ENCODE peak calls at places on chromosomes 1 and 21, in eight cellular contexts. One of them, this sample, is unnamed.

GRCh38 chr1:173570370-173571030 is 32.4 kb downstream of the SLC9C2 start:
- DNase-seq in fibroblast of the aortic adventitia: no peak
- DNase-seq in activated CD4-positive, alpha-beta T cell treated with anti-CD3 and anti-CD28 coated beads, Interleukin-2, amount 50 U/mL, for 48 hours: peak
- DNase-seq in activated T-cell treated with anti-CD3 and anti-CD28 coated beads for 1 hour: no peak
- DNase-seq in T-helper 2 cell: peak
- DNase-seq in activated naive CD4-positive, alpha-beta T cell treated with Interleukin-2 at 50 U/mL for 16 hours: no peak
- DNase-seq in NCI-H2171 treated with DMSO at 0.1 percent for 48 hours: no peak
- DNase-seq in retina: no peak
- DNase-seq in this sample: no peak

GRCh38 chr1:145995148-145995851 is 1.1 kb downstream of the TXNIP start:
- DNase-seq in fibroblast of the aortic adventitia: no peak
- DNase-seq in activated CD4-positive, alpha-beta T cell treated with anti-CD3 and anti-CD28 coated beads, Interleukin-2, amount 50 U/mL, for 48 hours: no peak
- DNase-seq in activated T-cell treated with anti-CD3 and anti-CD28 coated beads for 1 hour: no peak
- DNase-seq in T-helper 2 cell: peak
- DNase-seq in activated naive CD4-positive, alpha-beta T cell treated with Interleukin-2 at 50 U/mL for 16 hours: no peak
- DNase-seq in NCI-H2171 treated with DMSO at 0.1 percent for 48 hours: no peak
- DNase-seq in retina: no peak
- DNase-seq in this sample: no peak

GRCh38 chr1:230867903-230868735 is at the start of gene C1orf198:
- DNase-seq in fibroblast of the aortic adventitia: no peak
- DNase-seq in activated CD4-positive, alpha-beta T cell treated with anti-CD3 and anti-CD28 coated beads, Interleukin-2, amount 50 U/mL, for 48 hours: peak
- DNase-seq in activated T-cell treated with anti-CD3 and anti-CD28 coated beads for 1 hour: peak
- DNase-seq in T-helper 2 cell: peak
- DNase-seq in activated naive CD4-positive, alpha-beta T cell treated with Interleukin-2 at 50 U/mL for 16 hours: peak
- DNase-seq in NCI-H2171 treated with DMSO at 0.1 percent for 48 hours: peak
- DNase-seq in retina: peak
- DNase-seq in this sample: peak

GRCh38 chr1:58884706-58885661 is 101.1 kb upstream of the JUN start:
- DNase-seq in fibroblast of the aortic adventitia: peak
- DNase-seq in activated CD4-positive, alpha-beta T cell treated with anti-CD3 and anti-CD28 coated beads, Interleukin-2, amount 50 U/mL, for 48 hours: no peak
- DNase-seq in activated T-cell treated with anti-CD3 and anti-CD28 coated beads for 1 hour: no peak
- DNase-seq in T-helper 2 cell: no peak
- DNase-seq in activated naive CD4-positive, alpha-beta T cell treated with Interleukin-2 at 50 U/mL for 16 hours: no peak
- DNase-seq in NCI-H2171 treated with DMSO at 0.1 percent for 48 hours: no peak
- DNase-seq in retina: no peak
- DNase-seq in this sample: peak

GRCh38 chr21:41830764-41831452 is 48.2 kb downstream of the PRDM15 start:
- DNase-seq in fibroblast of the aortic adventitia: no peak
- DNase-seq in activated CD4-positive, alpha-beta T cell treated with anti-CD3 and anti-CD28 coated beads, Interleukin-2, amount 50 U/mL, for 48 hours: no peak
- DNase-seq in activated T-cell treated with anti-CD3 and anti-CD28 coated beads for 1 hour: no peak
- DNase-seq in T-helper 2 cell: no peak
- DNase-seq in activated naive CD4-positive, alpha-beta T cell treated with Interleukin-2 at 50 U/mL for 16 hours: no peak
- DNase-seq in NCI-H2171 treated with DMSO at 0.1 percent for 48 hours: no peak
- DNase-seq in retina: no peak
- DNase-seq in this sample: peak

GRCh38 chr1:94061513-94062443 is 59.2 kb downstream of the ABCA4 start:
- DNase-seq in fibroblast of the aortic adventitia: peak
- DNase-seq in activated CD4-positive, alpha-beta T cell treated with anti-CD3 and anti-CD28 coated beads, Interleukin-2, amount 50 U/mL, for 48 hours: peak
- DNase-seq in activated T-cell treated with anti-CD3 and anti-CD28 coated beads for 1 hour: peak
- DNase-seq in T-helper 2 cell: peak
- DNase-seq in activated naive CD4-positive, alpha-beta T cell treated with Interleukin-2 at 50 U/mL for 16 hours: peak
- DNase-seq in NCI-H2171 treated with DMSO at 0.1 percent for 48 hours: peak
- DNase-seq in retina: peak
- DNase-seq in this sample: peak

GRCh38 chr1:74426208-74426932 is 86.0 kb downstream of the LRRC53 start:
- DNase-seq in fibroblast of the aortic adventitia: peak
- DNase-seq in activated CD4-positive, alpha-beta T cell treated with anti-CD3 and anti-CD28 coated beads, Interleukin-2, amount 50 U/mL, for 48 hours: no peak
- DNase-seq in activated T-cell treated with anti-CD3 and anti-CD28 coated beads for 1 hour: no peak
- DNase-seq in T-helper 2 cell: no peak
- DNase-seq in activated naive CD4-positive, alpha-beta T cell treated with Interleukin-2 at 50 U/mL for 16 hours: no peak
- DNase-seq in NCI-H2171 treated with DMSO at 0.1 percent for 48 hours: peak
- DNase-seq in retina: no peak
- DNase-seq in this sample: no peak

GRCh38 chr1:110039641-110040040 is 5.2 kb downstream of the STRIP1 start:
- DNase-seq in fibroblast of the aortic adventitia: no peak
- DNase-seq in activated CD4-positive, alpha-beta T cell treated with anti-CD3 and anti-CD28 coated beads, Interleukin-2, amount 50 U/mL, for 48 hours: no peak
- DNase-seq in activated T-cell treated with anti-CD3 and anti-CD28 coated beads for 1 hour: no peak
- DNase-seq in T-helper 2 cell: no peak
- DNase-seq in activated naive CD4-positive, alpha-beta T cell treated with Interleukin-2 at 50 U/mL for 16 hours: no peak
- DNase-seq in NCI-H2171 treated with DMSO at 0.1 percent for 48 hours: no peak
- DNase-seq in retina: no peak
- DNase-seq in this sample: peak

GRCh38 chr1:247357781-247358211 is 26.1 kb upstream of the ZNF496 start:
- DNase-seq in fibroblast of the aortic adventitia: peak
- DNase-seq in activated CD4-positive, alpha-beta T cell treated with anti-CD3 and anti-CD28 coated beads, Interleukin-2, amount 50 U/mL, for 48 hours: no peak
- DNase-seq in activated T-cell treated with anti-CD3 and anti-CD28 coated beads for 1 hour: no peak
- DNase-seq in T-helper 2 cell: no peak
- DNase-seq in activated naive CD4-positive, alpha-beta T cell treated with Interleukin-2 at 50 U/mL for 16 hours: no peak
- DNase-seq in NCI-H2171 treated with DMSO at 0.1 percent for 48 hours: no peak
- DNase-seq in retina: no peak
- DNase-seq in this sample: no peak

GRCh38 chr21:20943476-20944085 is 54.6 kb upstream of the NCAM2 start:
- DNase-seq in fibroblast of the aortic adventitia: no peak
- DNase-seq in activated CD4-positive, alpha-beta T cell treated with anti-CD3 and anti-CD28 coated beads, Interleukin-2, amount 50 U/mL, for 48 hours: no peak
- DNase-seq in activated T-cell treated with anti-CD3 and anti-CD28 coated beads for 1 hour: no peak
- DNase-seq in T-helper 2 cell: no peak
- DNase-seq in activated naive CD4-positive, alpha-beta T cell treated with Interleukin-2 at 50 U/mL for 16 hours: no peak
- DNase-seq in NCI-H2171 treated with DMSO at 0.1 percent for 48 hours: no peak
- DNase-seq in retina: peak
- DNase-seq in this sample: no peak

GRCh38 chr1:224911217-224911616 is 18.3 kb upstream of the DNAH14 start:
- DNase-seq in fibroblast of the aortic adventitia: no peak
- DNase-seq in activated CD4-positive, alpha-beta T cell treated with anti-CD3 and anti-CD28 coated beads, Interleukin-2, amount 50 U/mL, for 48 hours: no peak
- DNase-seq in activated T-cell treated with anti-CD3 and anti-CD28 coated beads for 1 hour: no peak
- DNase-seq in T-helper 2 cell: no peak
- DNase-seq in activated naive CD4-positive, alpha-beta T cell treated with Interleukin-2 at 50 U/mL for 16 hours: no peak
- DNase-seq in NCI-H2171 treated with DMSO at 0.1 percent for 48 hours: no peak
- DNase-seq in retina: no peak
- DNase-seq in this sample: no peak

GRCh38 chr21:20999567-21000169 is 1.5 kb downstream of the NCAM2 start:
- DNase-seq in fibroblast of the aortic adventitia: peak
- DNase-seq in activated CD4-positive, alpha-beta T cell treated with anti-CD3 and anti-CD28 coated beads, Interleukin-2, amount 50 U/mL, for 48 hours: peak
- DNase-seq in activated T-cell treated with anti-CD3 and anti-CD28 coated beads for 1 hour: no peak
- DNase-seq in T-helper 2 cell: peak
- DNase-seq in activated naive CD4-positive, alpha-beta T cell treated with Interleukin-2 at 50 U/mL for 16 hours: peak
- DNase-seq in NCI-H2171 treated with DMSO at 0.1 percent for 48 hours: peak
- DNase-seq in retina: peak
- DNase-seq in this sample: no peak

GRCh38 chr1:229710746-229711145 is 84.7 kb downstream of the URB2 start:
- DNase-seq in fibroblast of the aortic adventitia: peak
- DNase-seq in activated CD4-positive, alpha-beta T cell treated with anti-CD3 and anti-CD28 coated beads, Interleukin-2, amount 50 U/mL, for 48 hours: no peak
- DNase-seq in activated T-cell treated with anti-CD3 and anti-CD28 coated beads for 1 hour: no peak
- DNase-seq in T-helper 2 cell: no peak
- DNase-seq in activated naive CD4-positive, alpha-beta T cell treated with Interleukin-2 at 50 U/mL for 16 hours: no peak
- DNase-seq in NCI-H2171 treated with DMSO at 0.1 percent for 48 hours: no peak
- DNase-seq in retina: no peak
- DNase-seq in this sample: no peak

GRCh38 chr1:214623430-214623829 is 20.4 kb downstream of the CENPF start:
- DNase-seq in fibroblast of the aortic adventitia: no peak
- DNase-seq in activated CD4-positive, alpha-beta T cell treated with anti-CD3 and anti-CD28 coated beads, Interleukin-2, amount 50 U/mL, for 48 hours: no peak
- DNase-seq in activated T-cell treated with anti-CD3 and anti-CD28 coated beads for 1 hour: no peak
- DNase-seq in T-helper 2 cell: no peak
- DNase-seq in activated naive CD4-positive, alpha-beta T cell treated with Interleukin-2 at 50 U/mL for 16 hours: no peak
- DNase-seq in NCI-H2171 treated with DMSO at 0.1 percent for 48 hours: no peak
- DNase-seq in retina: no peak
- DNase-seq in this sample: no peak

GRCh38 chr1:26126321-26127084 is 14.9 kb downstream of the PDIK1L start:
- DNase-seq in fibroblast of the aortic adventitia: peak
- DNase-seq in activated CD4-positive, alpha-beta T cell treated with anti-CD3 and anti-CD28 coated beads, Interleukin-2, amount 50 U/mL, for 48 hours: peak
- DNase-seq in activated T-cell treated with anti-CD3 and anti-CD28 coated beads for 1 hour: peak
- DNase-seq in T-helper 2 cell: peak
- DNase-seq in activated naive CD4-positive, alpha-beta T cell treated with Interleukin-2 at 50 U/mL for 16 hours: peak
- DNase-seq in NCI-H2171 treated with DMSO at 0.1 percent for 48 hours: peak
- DNase-seq in retina: no peak
- DNase-seq in this sample: no peak

GRCh38 chr1:205739348-205740160 is 10.4 kb downstream of the NUCKS1 start:
- DNase-seq in fibroblast of the aortic adventitia: peak
- DNase-seq in activated CD4-positive, alpha-beta T cell treated with anti-CD3 and anti-CD28 coated beads, Interleukin-2, amount 50 U/mL, for 48 hours: no peak
- DNase-seq in activated T-cell treated with anti-CD3 and anti-CD28 coated beads for 1 hour: no peak
- DNase-seq in T-helper 2 cell: no peak
- DNase-seq in activated naive CD4-positive, alpha-beta T cell treated with Interleukin-2 at 50 U/mL for 16 hours: no peak
- DNase-seq in NCI-H2171 treated with DMSO at 0.1 percent for 48 hours: no peak
- DNase-seq in retina: no peak
- DNase-seq in this sample: no peak

GRCh38 chr1:2318294-2319278 is 72.8 kb downstream of the MORN1 start:
- DNase-seq in fibroblast of the aortic adventitia: no peak
- DNase-seq in activated CD4-positive, alpha-beta T cell treated with anti-CD3 and anti-CD28 coated beads, Interleukin-2, amount 50 U/mL, for 48 hours: no peak
- DNase-seq in activated T-cell treated with anti-CD3 and anti-CD28 coated beads for 1 hour: no peak
- DNase-seq in T-helper 2 cell: no peak
- DNase-seq in activated naive CD4-positive, alpha-beta T cell treated with Interleukin-2 at 50 U/mL for 16 hours: no peak
- DNase-seq in NCI-H2171 treated with DMSO at 0.1 percent for 48 hours: peak
- DNase-seq in retina: peak
- DNase-seq in this sample: no peak

GRCh38 chr21:28261291-28261690 is 731.4 kb downstream of the LTN1 start:
- DNase-seq in fibroblast of the aortic adventitia: peak
- DNase-seq in activated CD4-positive, alpha-beta T cell treated with anti-CD3 and anti-CD28 coated beads, Interleukin-2, amount 50 U/mL, for 48 hours: no peak
- DNase-seq in activated T-cell treated with anti-CD3 and anti-CD28 coated beads for 1 hour: no peak
- DNase-seq in T-helper 2 cell: no peak
- DNase-seq in activated naive CD4-positive, alpha-beta T cell treated with Interleukin-2 at 50 U/mL for 16 hours: no peak
- DNase-seq in NCI-H2171 treated with DMSO at 0.1 percent for 48 hours: no peak
- DNase-seq in retina: no peak
- DNase-seq in this sample: no peak

GRCh38 chr1:228735871-228736586 is 750 bp downstream of the RHOU start:
- DNase-seq in fibroblast of the aortic adventitia: peak
- DNase-seq in activated CD4-positive, alpha-beta T cell treated with anti-CD3 and anti-CD28 coated beads, Interleukin-2, amount 50 U/mL, for 48 hours: peak
- DNase-seq in activated T-cell treated with anti-CD3 and anti-CD28 coated beads for 1 hour: peak
- DNase-seq in T-helper 2 cell: peak
- DNase-seq in activated naive CD4-positive, alpha-beta T cell treated with Interleukin-2 at 50 U/mL for 16 hours: peak
- DNase-seq in NCI-H2171 treated with DMSO at 0.1 percent for 48 hours: peak
- DNase-seq in retina: peak
- DNase-seq in this sample: no peak

GRCh38 chr1:209527993-209528392 is 55.5 kb upstream of the CAMK1G start:
- DNase-seq in fibroblast of the aortic adventitia: no peak
- DNase-seq in activated CD4-positive, alpha-beta T cell treated with anti-CD3 and anti-CD28 coated beads, Interleukin-2, amount 50 U/mL, for 48 hours: no peak
- DNase-seq in activated T-cell treated with anti-CD3 and anti-CD28 coated beads for 1 hour: no peak
- DNase-seq in T-helper 2 cell: no peak
- DNase-seq in activated naive CD4-positive, alpha-beta T cell treated with Interleukin-2 at 50 U/mL for 16 hours: no peak
- DNase-seq in NCI-H2171 treated with DMSO at 0.1 percent for 48 hours: no peak
- DNase-seq in retina: no peak
- DNase-seq in this sample: no peak

GRCh38 chr1:22500476-22500875 is 48.8 kb downstream of the ZBTB40 start:
- DNase-seq in fibroblast of the aortic adventitia: peak
- DNase-seq in activated CD4-positive, alpha-beta T cell treated with anti-CD3 and anti-CD28 coated beads, Interleukin-2, amount 50 U/mL, for 48 hours: no peak
- DNase-seq in activated T-cell treated with anti-CD3 and anti-CD28 coated beads for 1 hour: no peak
- DNase-seq in T-helper 2 cell: no peak
- DNase-seq in activated naive CD4-positive, alpha-beta T cell treated with Interleukin-2 at 50 U/mL for 16 hours: no peak
- DNase-seq in NCI-H2171 treated with DMSO at 0.1 percent for 48 hours: peak
- DNase-seq in retina: no peak
- DNase-seq in this sample: no peak

GRCh38 chr1:109721046-109721445 is 9.0 kb downstream of the GSTM5 start:
- DNase-seq in fibroblast of the aortic adventitia: peak
- DNase-seq in activated CD4-positive, alpha-beta T cell treated with anti-CD3 and anti-CD28 coated beads, Interleukin-2, amount 50 U/mL, for 48 hours: no peak
- DNase-seq in activated T-cell treated with anti-CD3 and anti-CD28 coated beads for 1 hour: no peak
- DNase-seq in T-helper 2 cell: no peak
- DNase-seq in activated naive CD4-positive, alpha-beta T cell treated with Interleukin-2 at 50 U/mL for 16 hours: no peak
- DNase-seq in NCI-H2171 treated with DMSO at 0.1 percent for 48 hours: no peak
- DNase-seq in retina: no peak
- DNase-seq in this sample: no peak

GRCh38 chr1:40917995-40918711 is 56.0 kb upstream of the CITED4 start:
- DNase-seq in fibroblast of the aortic adventitia: no peak
- DNase-seq in activated CD4-positive, alpha-beta T cell treated with anti-CD3 and anti-CD28 coated beads, Interleukin-2, amount 50 U/mL, for 48 hours: no peak
- DNase-seq in activated T-cell treated with anti-CD3 and anti-CD28 coated beads for 1 hour: no peak
- DNase-seq in T-helper 2 cell: no peak
- DNase-seq in activated naive CD4-positive, alpha-beta T cell treated with Interleukin-2 at 50 U/mL for 16 hours: no peak
- DNase-seq in NCI-H2171 treated with DMSO at 0.1 percent for 48 hours: no peak
- DNase-seq in retina: no peak
- DNase-seq in this sample: no peak

GRCh38 chr1:98330224-98330623 is 331.3 kb upstream of the SNX7 start:
- DNase-seq in fibroblast of the aortic adventitia: no peak
- DNase-seq in activated CD4-positive, alpha-beta T cell treated with anti-CD3 and anti-CD28 coated beads, Interleukin-2, amount 50 U/mL, for 48 hours: no peak
- DNase-seq in activated T-cell treated with anti-CD3 and anti-CD28 coated beads for 1 hour: no peak
- DNase-seq in T-helper 2 cell: no peak
- DNase-seq in activated naive CD4-positive, alpha-beta T cell treated with Interleukin-2 at 50 U/mL for 16 hours: no peak
- DNase-seq in NCI-H2171 treated with DMSO at 0.1 percent for 48 hours: no peak
- DNase-seq in retina: no peak
- DNase-seq in this sample: no peak

GRCh38 chr1:20344738-20345137 is 54.1 kb downstream of the VWA5B1 start:
- DNase-seq in fibroblast of the aortic adventitia: no peak
- DNase-seq in activated CD4-positive, alpha-beta T cell treated with anti-CD3 and anti-CD28 coated beads, Interleukin-2, amount 50 U/mL, for 48 hours: no peak
- DNase-seq in activated T-cell treated with anti-CD3 and anti-CD28 coated beads for 1 hour: no peak
- DNase-seq in T-helper 2 cell: no peak
- DNase-seq in activated naive CD4-positive, alpha-beta T cell treated with Interleukin-2 at 50 U/mL for 16 hours: no peak
- DNase-seq in NCI-H2171 treated with DMSO at 0.1 percent for 48 hours: no peak
- DNase-seq in retina: no peak
- DNase-seq in this sample: no peak

GRCh38 chr1:235766794-235767285 is 99.9 kb downstream of the LYST start:
- DNase-seq in fibroblast of the aortic adventitia: no peak
- DNase-seq in activated CD4-positive, alpha-beta T cell treated with anti-CD3 and anti-CD28 coated beads, Interleukin-2, amount 50 U/mL, for 48 hours: no peak
- DNase-seq in activated T-cell treated with anti-CD3 and anti-CD28 coated beads for 1 hour: no peak
- DNase-seq in T-helper 2 cell: no peak
- DNase-seq in activated naive CD4-positive, alpha-beta T cell treated with Interleukin-2 at 50 U/mL for 16 hours: no peak
- DNase-seq in NCI-H2171 treated with DMSO at 0.1 percent for 48 hours: no peak
- DNase-seq in retina: no peak
- DNase-seq in this sample: no peak

GRCh38 chr1:227788279-227789041 is 27.0 kb upstream of the PRSS38 start:
- DNase-seq in fibroblast of the aortic adventitia: no peak
- DNase-seq in activated CD4-positive, alpha-beta T cell treated with anti-CD3 and anti-CD28 coated beads, Interleukin-2, amount 50 U/mL, for 48 hours: peak
- DNase-seq in activated T-cell treated with anti-CD3 and anti-CD28 coated beads for 1 hour: no peak
- DNase-seq in T-helper 2 cell: peak
- DNase-seq in activated naive CD4-positive, alpha-beta T cell treated with Interleukin-2 at 50 U/mL for 16 hours: peak
- DNase-seq in NCI-H2171 treated with DMSO at 0.1 percent for 48 hours: peak
- DNase-seq in retina: peak
- DNase-seq in this sample: no peak

This sample was measured in lower leg skin.